ENCODE peak calls at places on chromosomes 11 and 22, in five cellular contexts. W, V, X, N and E are unnamed samples.

GRCh38 chr22:22031571-22031970 is 49.0 kb upstream of the TOP3B start:
- DNase-seq in W (no peak), X (no peak), N (no peak), V (no peak), E (no peak)

GRCh38 chr22:25202290-25202921 is 2.7 kb downstream of the CRYBB3 start:
- DNase-seq in V (peak), W (peak), X (peak), N (peak), E (peak)

GRCh38 chr11:75352417-75353206 is 1.2 kb upstream of the ARRB1 start:
- DNase-seq in N (no peak), X (no peak), V (peak), W (no peak), E (no peak)

GRCh38 chr22:49936973-49937757 is 18.7 kb downstream of the CRELD2 start:
- DNase-seq in N (no peak), W (peak), X (no peak), V (no peak), E (no peak)

GRCh38 chr11:131924446-131925240 is 554.2 kb downstream of the NTM start:
- DNase-seq in W (no peak), V (peak), X (no peak), N (no peak), E (no peak)

GRCh38 chr11:1755344-1756023 is 5.1 kb upstream of the IFITM10 start:
- DNase-seq in W (peak), X (no peak), V (no peak), N (no peak), E (no peak)

GRCh38 chr11:86481399-86481798 is 106.7 kb downstream of the CCDC81 start:
- DNase-seq in V (no peak), N (no peak), W (no peak), X (no peak), E (no peak)

GRCh38 chr22:37777122-37777687 is 30.5 kb upstream of the GCAT start:
- DNase-seq in X (no peak), W (no peak), N (no peak), V (peak), E (no peak)

GRCh38 chr11:88494857-88495256 is 157.3 kb upstream of the CTSC start:
- DNase-seq in N (no peak), W (peak), X (no peak), V (no peak), E (no peak)

GRCh38 chr22:37353839-37354238 is 71.5 kb downstream of the CYTH4 start:
- DNase-seq in V (peak), X (no peak), W (no peak), N (no peak), E (no peak)

GRCh38 chr11:69656536-69657455 is 15.8 kb downstream of the CCND1 start:
- DNase-seq in N (no peak), V (no peak), X (no peak), W (no peak), E (no peak)

GRCh38 chr22:46775789-46776485 is 13.5 kb downstream of the TBC1D22A start:
- DNase-seq in V (no peak), N (no peak), X (no peak), W (no peak), E (no peak)

GRCh38 chr11:8593935-8594909 is at the start of gene STK33:
- DNase-seq in N (peak), W (peak), X (no peak), V (peak), E (no peak)

GRCh38 chr11:76577199-76577920 is 93.2 kb downstream of the LRRC32 start:
- DNase-seq in N (no peak), V (peak), W (peak), X (no peak), E (no peak)

GRCh38 chr11:72631806-72632731 is 42.2 kb downstream of the PDE2A start:
- DNase-seq in W (no peak), V (no peak), N (no peak), X (no peak), E (no peak)

GRCh38 chr11:111047376-111047775 is 198.1 kb upstream of the POU2AF2 start:
- DNase-seq in X (no peak), V (no peak), W (no peak), N (no peak), E (no peak)

GRCh38 chr22:19770349-19771220 is 10.0 kb downstream of the TBX1 start:
- DNase-seq in X (no peak), V (no peak), N (no peak), W (no peak), E (no peak)

GRCh38 chr11:109039611-109040010 is 374.7 kb downstream of the DDX10 start:
- DNase-seq in W (no peak), X (no peak), V (no peak), N (no peak), E (no peak)

GRCh38 chr22:36977947-36978660 is 41.1 kb downstream of the TST start:
- DNase-seq in W (peak), X (peak), N (peak), V (peak), E (peak)

GRCh38 chr22:45562102-45562501 is 59.4 kb downstream of the FBLN1 start:
- DNase-seq in W (no peak), N (no peak), X (no peak), V (no peak), E (no peak)

GRCh38 chr22:27358096-27358870 is 443.3 kb downstream of the MN1 start:
- DNase-seq in W (no peak), X (no peak), V (no peak), N (no peak), E (no peak)

GRCh38 chr11:69218271-69218682 is 62.5 kb downstream of the SMIM38 start:
- DNase-seq in N (no peak), W (no peak), X (no peak), V (no peak), E (no peak)

GRCh38 chr11:12611352-12611751 is 62.9 kb upstream of the TEAD1 start:
- DNase-seq in N (no peak), X (no peak), W (no peak), V (no peak), E (no peak)

GRCh38 chr11:44619931-44620725 is 54.7 kb downstream of the CD82 start:
- DNase-seq in W (no peak), N (no peak), V (peak), X (no peak), E (no peak)

GRCh38 chr11:11416502-11416901 is 63.5 kb upstream of the CSNK2A3 start:
- DNase-seq in X (no peak), V (peak), N (no peak), W (no peak), E (no peak)

GRCh38 chr11:96014234-96014633 is 90.3 kb upstream of the MTMR2 start:
- DNase-seq in V (peak), W (no peak), N (no peak), X (peak), E (peak)

GRCh38 chr11:121416909-121417567 is 35.1 kb upstream of the SORL1 start:
- DNase-seq in N (peak), V (peak), W (no peak), X (no peak), E (peak)

GRCh38 chr22:32823024-32823730 is 21.7 kb downstream of the TIMP3 start:
- DNase-seq in X (no peak), V (peak), W (peak), N (peak), E (no peak)

GRCh38 chr11:72971211-72971610 is 157.0 kb downstream of the ATG16L2 start:
- DNase-seq in N (no peak), X (no peak), V (no peak), W (no peak), E (no peak)

GRCh38 chr22:46881373-46882118 is 119.1 kb downstream of the TBC1D22A start:
- DNase-seq in W (no peak), X (no peak), N (peak), V (no peak), E (no peak)

GRCh38 chr11:47466701-47467250 is 17.8 kb upstream of the RAPSN start:
- DNase-seq in N (no peak), W (no peak), X (no peak), V (peak), E (no peak)